ENCODE peak calls at places on chromosomes 16 and 17, in six cellular contexts. J, A, L, Y, W and G are unnamed samples.

GRCh38 chr16:75445298-75445697 is 12.0 kb upstream of the CFDP1 start:
- DNase-seq in J (no peak), A (no peak), L (peak), Y (no peak), W (no peak), G (no peak)

GRCh38 chr16:4729876-4730275 is 4.2 kb downstream of the ANKS3 start:
- DNase-seq in J (no peak), A (no peak), L (no peak), Y (no peak), W (no peak), G (no peak)

GRCh38 chr16:68335175-68335574 is 24.4 kb downstream of the PRMT7 start:
- DNase-seq in J (no peak), A (no peak), L (no peak), Y (peak), W (no peak), G (no peak)

GRCh38 chr16:70395345-70395901 is 43.5 kb downstream of the ST3GAL2 start:
- DNase-seq in J (peak), A (no peak), L (peak), Y (no peak), W (no peak), G (peak)

GRCh38 chr16:4032768-4033167 is 83.5 kb downstream of the ADCY9 start:
- DNase-seq in J (peak), A (no peak), L (no peak), Y (peak), W (no peak), G (peak)

GRCh38 chr16:57316390-57317017 is 32.0 kb upstream of the PLLP start:
- DNase-seq in J (no peak), A (peak), L (no peak), Y (peak), W (no peak), G (no peak)

GRCh38 chr17:43003542-43004172 is 2.9 kb upstream of the IFI35 start:
- DNase-seq in J (no peak), A (no peak), L (peak), Y (peak), W (no peak), G (no peak)

GRCh38 chr16:535446-536405 is 8.2 kb downstream of the CAPN15 start:
- DNase-seq in J (no peak), A (no peak), L (no peak), Y (peak), W (no peak), G (no peak)

GRCh38 chr16:9112844-9113186 is 21.4 kb downstream of the HAPSTR1 start:
- DNase-seq in J (no peak), A (no peak), L (no peak), Y (no peak), W (no peak), G (no peak)

GRCh38 chr17:2867441-2868424 is 71.5 kb downstream of the RAP1GAP2 start:
- DNase-seq in J (no peak), A (no peak), L (peak), Y (peak), W (no peak), G (no peak)

GRCh38 chr16:87582221-87582965 is 19.9 kb upstream of the JPH3 start:
- DNase-seq in J (no peak), A (peak), L (peak), Y (peak), W (no peak), G (peak)

GRCh38 chr16:11506816-11507305 is 79.9 kb downstream of the LITAF start:
- DNase-seq in J (no peak), A (no peak), L (no peak), Y (no peak), W (no peak), G (no peak)

GRCh38 chr16:83907926-83908325 is 9.0 kb downstream of the MLYCD start:
- DNase-seq in J (no peak), A (no peak), L (no peak), Y (no peak), W (no peak), G (no peak)

GRCh38 chr16:11354733-11355574 is 9.7 kb downstream of the RMI2 start:
- DNase-seq in J (no peak), A (no peak), L (no peak), Y (peak), W (peak), G (peak)

GRCh38 chr17:45395569-45396415 is 36.9 kb downstream of the ARHGAP27 start:
- DNase-seq in J (no peak), A (no peak), L (no peak), Y (no peak), W (no peak), G (no peak)

GRCh38 chr17:74159226-74159840 is 44.1 kb upstream of the RPL38 start:
- DNase-seq in J (no peak), A (no peak), L (no peak), Y (no peak), W (no peak), G (no peak)

GRCh38 chr16:70746040-70746707 is 54.8 kb downstream of the VAC14 start:
- DNase-seq in J (peak), A (peak), L (no peak), Y (peak), W (no peak), G (peak)

GRCh38 chr16:69324013-69324531 is 6.3 kb downstream of the PDF start:
- DNase-seq in J (peak), A (no peak), L (no peak), Y (no peak), W (no peak), G (no peak)

GRCh38 chr17:79484600-79485398 is 126.1 kb downstream of the RBFOX3 start:
- DNase-seq in J (no peak), A (no peak), L (no peak), Y (no peak), W (no peak), G (no peak)

GRCh38 chr17:28744104-28744801 is 442 bp downstream of the TRAF4 start:
- DNase-seq in J (no peak), A (no peak), L (peak), Y (no peak), W (no peak), G (peak)

GRCh38 chr16:50731989-50732589 is 9.8 kb upstream of the CYLD start:
- DNase-seq in J (no peak), A (no peak), L (no peak), Y (no peak), W (no peak), G (no peak)

GRCh38 chr16:69822174-69822935 is 60.2 kb downstream of the WWP2 start:
- DNase-seq in J (no peak), A (no peak), L (no peak), Y (no peak), W (no peak), G (no peak)

GRCh38 chr17:71361691-71362450 is 758.9 kb upstream of the SOX9 start:
- DNase-seq in J (no peak), A (no peak), L (no peak), Y (peak), W (no peak), G (no peak)

GRCh38 chr17:15298176-15298575 is 33.0 kb upstream of the PMP22 start:
- DNase-seq in J (no peak), A (no peak), L (no peak), Y (peak), W (no peak), G (no peak)

GRCh38 chr16:9072806-9073341 is 18.6 kb upstream of the HAPSTR1 start:
- DNase-seq in J (no peak), A (no peak), L (no peak), Y (peak), W (peak), G (no peak)

GRCh38 chr17:41254861-41255260 is 323 bp upstream of the KRTAP9-9 start:
- DNase-seq in J (no peak), A (no peak), L (no peak), Y (no peak), W (no peak), G (no peak)

GRCh38 chr16:9627427-9627826 is 536.0 kb downstream of the HAPSTR1 start:
- DNase-seq in J (no peak), A (no peak), L (no peak), Y (no peak), W (no peak), G (no peak)

GRCh38 chr17:72575542-72576233 is 454.9 kb downstream of the SOX9 start:
- DNase-seq in J (no peak), A (no peak), L (peak), Y (no peak), W (no peak), G (no peak)

GRCh38 chr17:63635787-63636186 is 13.6 kb downstream of the MAP3K3 start:
- DNase-seq in J (no peak), A (no peak), L (no peak), Y (no peak), W (no peak), G (no peak)

GRCh38 chr17:2122641-2123302 is 67.9 kb downstream of the HIC1 start:
- DNase-seq in J (peak), A (peak), L (peak), Y (peak), W (no peak), G (peak)

GRCh38 chr16:2912330-2913199 is 834 bp downstream of the FLYWCH1 start:
- DNase-seq in J (no peak), A (no peak), L (peak), Y (peak), W (no peak), G (no peak)

GRCh38 chr16:2911580-2912329 is at the start of gene FLYWCH1:
- DNase-seq in J (peak), A (peak), L (peak), Y (peak), W (peak), G (peak)

GRCh38 chr16:2915196-2915929 is 3.6 kb downstream of the FLYWCH1 start:
- DNase-seq in J (no peak), A (no peak), L (no peak), Y (no peak), W (no peak), G (no peak)

GRCh38 chr16:2914233-2914632 is 2.5 kb downstream of the FLYWCH1 start:
- DNase-seq in J (no peak), A (no peak), L (peak), Y (no peak), W (no peak), G (no peak)

GRCh38 chr16:2913603-2914002 is 1.9 kb downstream of the FLYWCH1 start:
- DNase-seq in J (no peak), A (no peak), L (no peak), Y (no peak), W (no peak), G (no peak)
- H3K4me3 ChIP-seq in J (no peak), A (no peak), L (no peak), Y (no peak), W (peak), G (no peak)

GRCh38 chr16:2827831-2828520 is 2.1 kb upstream of the ZG16B start:
- DNase-seq in J (no peak), A (no peak), L (peak), Y (no peak), W (no peak), G (no peak)
- H3K27ac ChIP-seq in J (no peak), A (no peak), L (no peak), Y (no peak), W (no peak), G (no peak)

GRCh38 chr17:7440113-7440822 is 956 bp downstream of the FGF11 start:
- DNase-seq in J (peak), A (no peak), L (peak), Y (no peak), W (no peak), G (no peak)

GRCh38 chr17:7439462-7440112 is at the start of gene FGF11:
- DNase-seq in J (no peak), A (no peak), L (peak), Y (no peak), W (no peak), G (peak)

GRCh38 chr17:7438050-7438614 is 1.2 kb upstream of the FGF11 start:
- DNase-seq in J (peak), A (no peak), L (peak), Y (no peak), W (no peak), G (peak)

GRCh38 chr17:7437369-7437863 is 1.9 kb upstream of the FGF11 start:
- DNase-seq in J (no peak), A (no peak), L (no peak), Y (no peak), W (no peak), G (no peak)

DNA sequence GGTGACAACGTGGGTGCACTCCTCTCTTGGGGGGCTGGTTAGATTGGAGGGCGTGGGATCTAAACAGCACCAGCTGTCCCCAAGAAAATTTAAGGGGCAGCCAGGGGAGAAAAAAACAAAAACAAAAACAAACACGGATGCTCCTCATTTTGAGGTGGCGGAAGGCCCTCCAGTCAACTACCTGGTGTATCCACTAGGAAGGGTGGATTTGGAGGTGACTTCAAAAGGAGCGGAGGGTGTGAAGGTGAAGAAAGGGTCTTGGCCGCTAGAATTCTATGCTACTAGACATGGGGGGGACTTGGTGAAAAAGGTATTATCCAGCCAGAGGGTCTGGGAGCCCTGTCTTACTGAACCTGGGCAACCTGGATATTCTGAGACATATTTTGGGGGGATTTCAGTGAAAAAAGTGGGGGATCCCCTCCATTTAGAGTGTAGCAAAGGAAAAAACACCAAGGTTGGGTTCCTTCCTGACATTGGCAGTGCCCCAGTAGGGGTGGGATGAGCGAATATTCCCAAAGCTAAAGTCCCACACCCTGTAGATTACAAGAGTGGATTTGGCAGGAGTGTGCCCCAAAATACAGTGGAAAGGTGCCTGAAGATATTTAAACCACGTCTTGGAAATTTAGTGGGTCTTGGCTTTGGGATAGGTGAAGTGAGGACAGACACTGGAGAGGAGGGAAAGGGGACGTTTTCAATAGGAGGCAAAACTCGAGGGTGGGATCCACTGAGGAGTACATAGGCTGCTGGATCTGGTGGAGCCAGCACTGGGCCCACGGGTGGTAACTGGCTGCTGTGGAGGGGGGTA is 454 bp upstream of the FGF11 start:
- DNase-seq in J (no peak), A (no peak), L (no peak), Y (no peak), W (no peak), G (no peak)
- H3K4me3 ChIP-seq in J (peak), A (peak), L (peak), Y (peak), W (peak), G (peak)

DNA sequence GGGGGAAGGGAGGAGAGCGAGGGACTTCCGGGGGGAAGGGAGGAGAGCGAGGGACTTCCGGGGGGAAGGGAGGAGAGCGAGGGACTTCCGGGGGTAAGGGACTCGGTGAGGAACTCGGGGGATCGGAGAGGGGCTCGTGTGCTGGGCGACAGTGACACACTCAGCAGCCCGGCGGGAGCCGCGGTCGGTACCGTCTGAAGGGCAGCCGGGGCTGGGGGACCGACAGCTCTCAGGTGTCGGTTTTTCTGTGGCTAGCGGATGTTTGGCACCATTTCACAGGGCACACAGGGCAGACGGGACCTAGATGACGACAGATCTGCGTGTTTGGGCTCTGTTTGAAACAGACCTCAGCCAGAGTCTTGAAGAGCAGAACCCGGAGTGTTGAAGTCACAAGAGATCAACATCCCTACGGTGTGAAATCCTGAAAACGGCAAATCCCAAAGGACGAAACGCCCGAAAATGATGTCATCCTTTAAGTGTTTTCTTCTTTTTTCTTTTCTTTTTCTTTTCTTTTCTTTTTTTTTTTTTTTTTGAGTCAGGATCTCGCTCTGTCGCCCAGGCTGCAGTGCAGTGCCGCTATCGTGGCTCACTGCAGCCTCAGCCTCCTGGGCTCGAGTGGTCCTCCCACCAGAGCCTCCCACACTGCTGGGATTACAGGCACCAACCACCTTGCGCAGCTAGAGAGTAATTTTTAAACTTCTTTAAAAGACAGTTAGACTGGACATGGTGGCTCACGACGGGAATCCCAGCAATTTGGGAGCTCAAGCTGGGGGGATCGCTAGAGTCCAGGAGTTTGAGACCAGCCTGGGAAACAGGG is 23.9 kb downstream of the ZNF778 start:
- DNase-seq in J (peak), A (no peak), L (peak), Y (peak), W (peak), G (peak)
- H3K27ac ChIP-seq in J (peak), A (peak), L (peak), Y (peak), W (peak), G (peak)

DNA sequence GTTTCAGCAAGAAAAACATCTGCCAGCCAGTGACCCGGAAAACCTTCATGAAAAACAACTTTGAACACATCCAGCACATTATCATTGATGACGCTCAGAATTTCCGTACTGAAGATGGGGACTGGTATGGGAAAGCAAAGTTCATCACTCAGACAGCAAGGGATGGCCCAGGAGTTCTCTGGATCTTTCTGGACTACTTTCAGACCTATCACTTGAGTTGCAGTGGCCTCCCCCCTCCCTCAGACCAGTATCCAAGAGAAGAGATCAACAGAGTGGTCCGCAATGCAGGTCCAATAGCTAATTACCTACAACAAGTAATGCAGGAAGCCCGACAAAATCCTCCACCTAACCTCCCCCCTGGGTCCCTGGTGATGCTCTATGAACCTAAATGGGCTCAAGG is 22.2 kb downstream of the SLFN5 start:
- DNase-seq in J (no peak), A (no peak), L (no peak), Y (no peak), W (no peak), G (no peak)
- H3K4me3 ChIP-seq in J (no peak), A (no peak), L (no peak), Y (no peak), W (no peak), G (no peak)

GRCh38 chr17:58283674-58284612 is 3.2 kb upstream of the MPO start:
- DNase-seq in J (no peak), A (no peak), L (no peak), Y (no peak), W (no peak), G (no peak)

GRCh38 chr17:58281511-58282011 is 826 bp upstream of the MPO start:
- DNase-seq in J (no peak), A (no peak), L (peak), Y (no peak), W (no peak), G (no peak)

GRCh38 chr17:58280480-58281217 is at the start of gene MPO:
- DNase-seq in J (no peak), A (no peak), L (no peak), Y (no peak), W (no peak), G (no peak)

GRCh38 chr17:58284613-58285421 is 4.1 kb upstream of the MPO start:
- DNase-seq in J (no peak), A (no peak), L (peak), Y (no peak), W (no peak), G (peak)

GRCh38 chr17:58282442-58282841 is 1.7 kb upstream of the MPO start:
- DNase-seq in J (no peak), A (no peak), L (no peak), Y (no peak), W (no peak), G (no peak)
- H3K27ac ChIP-seq in J (no peak), A (no peak), L (no peak), Y (no peak), W (no peak), G (no peak)

GRCh38 chr17:8173056-8173870 is 2.9 kb downstream of the TMEM107 start:
- DNase-seq in J (peak), A (no peak), L (peak), Y (peak), W (peak), G (peak)
- H3K4me3 ChIP-seq in J (peak), A (peak), L (peak), Y (peak), W (peak), G (peak)

GRCh38 chr17:64709481-64709880 is 47.4 kb upstream of the SMURF2 start:
- DNase-seq in J (no peak), A (no peak), L (no peak), Y (no peak), W (no peak), G (no peak)
- H3K27ac ChIP-seq in J (no peak), A (peak), L (no peak), Y (peak), W (no peak), G (peak)

DNA sequence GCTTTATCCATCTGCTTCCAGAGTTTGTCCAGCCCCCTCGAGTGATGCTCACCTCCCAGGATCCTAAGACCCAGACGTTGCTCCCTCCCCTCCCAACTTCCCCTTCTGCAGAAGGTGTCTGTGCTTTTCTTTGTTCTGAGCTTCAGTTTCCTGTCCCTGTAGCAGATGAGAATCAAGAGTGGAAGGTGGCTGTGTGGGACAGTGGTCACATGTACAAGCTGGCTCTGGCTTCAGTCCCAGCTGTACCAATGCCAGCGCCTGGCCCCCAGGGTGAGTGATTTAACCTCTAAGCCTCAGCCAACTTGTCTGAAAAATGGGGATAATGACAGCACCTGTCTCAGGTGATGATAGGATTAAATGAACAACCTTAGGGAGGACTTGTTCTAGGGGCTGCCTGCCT is 7.7 kb downstream of the PRR15L start:
- DNase-seq in J (no peak), A (no peak), L (peak), Y (no peak), W (no peak), G (no peak)
- H3K4me3 ChIP-seq in J (peak), A (no peak), L (no peak), Y (no peak), W (no peak), G (no peak)